ENCODE peak calls at places on chromosomes 7 and 10, in seven cellular contexts. H, E, R, C, Z, J and X are unnamed samples.

GRCh38 chr10:75396861-75397570 is 4.5 kb downstream of the ZNF503 start:
- DNase-seq in H (peak), E (no peak), R (peak), C (peak), Z (no peak), J (no peak), X (no peak)

GRCh38 chr7:29196191-29196590 is 1.6 kb downstream of the CHN2 start:
- DNase-seq in H (no peak), E (no peak), R (no peak), C (no peak), Z (no peak), J (no peak), X (no peak)

GRCh38 chr10:113735913-113736312 is 15.6 kb upstream of the PLEKHS1 start:
- DNase-seq in H (no peak), E (no peak), R (peak), C (peak), Z (no peak), J (no peak), X (peak)

GRCh38 chr10:27223964-27224363 is 16.6 kb downstream of the ACBD5 start:
- DNase-seq in H (peak), E (no peak), R (peak), C (peak), Z (no peak), J (no peak), X (peak)

GRCh38 chr7:124275411-124275810 is 242.5 kb upstream of the TMEM229A start:
- DNase-seq in H (no peak), E (no peak), R (no peak), C (no peak), Z (no peak), J (no peak), X (no peak)

GRCh38 chr10:26781797-26782196 is 79.0 kb downstream of the ABI1 start:
- DNase-seq in H (no peak), E (no peak), R (no peak), C (no peak), Z (no peak), J (no peak), X (peak)

GRCh38 chr7:127209886-127210285 is 42.9 kb downstream of the GRM8 start:
- DNase-seq in H (no peak), E (no peak), R (no peak), C (no peak), Z (no peak), J (no peak), X (no peak)

GRCh38 chr7:116386674-116387073 is 112.9 kb upstream of the CAV2 start:
- DNase-seq in H (no peak), E (no peak), R (no peak), C (no peak), Z (no peak), J (no peak), X (no peak)

GRCh38 chr10:24259365-24260125 is 50.6 kb downstream of the KIAA1217 start:
- DNase-seq in H (no peak), E (no peak), R (no peak), C (peak), Z (no peak), J (no peak), X (peak)

GRCh38 chr10:110356628-110357245 is 52.0 kb upstream of the SMNDC1 start:
- DNase-seq in H (no peak), E (no peak), R (no peak), C (peak), Z (peak), J (peak), X (peak)

GRCh38 chr10:5977471-5978370 is at the start of gene IL15RA:
- DNase-seq in H (peak), E (peak), R (peak), C (peak), Z (peak), J (no peak), X (peak)

GRCh38 chr7:123607423-123607975 is 5.9 kb downstream of the ASB15 start:
- DNase-seq in H (no peak), E (no peak), R (no peak), C (no peak), Z (no peak), J (no peak), X (no peak)

GRCh38 chr10:72626444-72626754 is 520 bp upstream of the MICU1 start:
- DNase-seq in H (no peak), E (no peak), R (no peak), C (no peak), Z (no peak), J (no peak), X (no peak)

GRCh38 chr10:74642901-74643585 is 183.4 kb upstream of the KAT6B start:
- DNase-seq in H (no peak), E (no peak), R (no peak), C (no peak), Z (no peak), J (no peak), X (no peak)

GRCh38 chr7:70668606-70669358 is 463.2 kb upstream of the GALNT17 start:
- DNase-seq in H (no peak), E (no peak), R (no peak), C (no peak), Z (no peak), J (no peak), X (no peak)

GRCh38 chr7:1301812-1302310 is 69.2 kb downstream of the UNCX start:
- DNase-seq in H (no peak), E (no peak), R (no peak), C (no peak), Z (no peak), J (no peak), X (no peak)

GRCh38 chr7:129530881-129531391 is 28.6 kb downstream of the SMKR1 start:
- DNase-seq in H (no peak), E (no peak), R (no peak), C (peak), Z (peak), J (no peak), X (peak)

GRCh38 chr10:104300736-104301292 is 31.8 kb downstream of the GSTO2 start:
- DNase-seq in H (peak), E (peak), R (no peak), C (peak), Z (no peak), J (peak), X (peak)

GRCh38 chr10:50421026-50421719 is 169.9 kb upstream of the ASAH2 start:
- DNase-seq in H (no peak), E (no peak), R (peak), C (peak), Z (no peak), J (no peak), X (peak)

GRCh38 chr10:86523348-86523747 is 1.8 kb upstream of the WAPL start:
- DNase-seq in H (no peak), E (no peak), R (no peak), C (no peak), Z (peak), J (no peak), X (peak)

GRCh38 chr10:2282194-2282593 is 544.9 kb upstream of the ADARB2 start:
- DNase-seq in H (no peak), E (no peak), R (no peak), C (no peak), Z (no peak), J (no peak), X (no peak)

GRCh38 chr10:126667568-126667967 is 2.9 kb downstream of the C10orf90 start:
- DNase-seq in H (no peak), E (no peak), R (no peak), C (no peak), Z (no peak), J (no peak), X (no peak)

GRCh38 chr7:150003304-150003810 is 129.6 kb downstream of the ATP6V0E2 start:
- DNase-seq in H (no peak), E (no peak), R (no peak), C (no peak), Z (no peak), J (no peak), X (no peak)

GRCh38 chr10:49082767-49083166 is 32.6 kb downstream of the VSTM4 start:
- DNase-seq in H (no peak), E (no peak), R (no peak), C (no peak), Z (no peak), J (no peak), X (no peak)

GRCh38 chr10:69362471-69362954 is 54.2 kb downstream of the TACR2 start:
- DNase-seq in H (no peak), E (no peak), R (no peak), C (peak), Z (no peak), J (no peak), X (peak)

GRCh38 chr7:37149019-37149814 is 299.4 kb downstream of the ELMO1 start:
- DNase-seq in H (no peak), E (no peak), R (no peak), C (peak), Z (no peak), J (no peak), X (no peak)

GRCh38 chr7:130356760-130357611 is 12.4 kb downstream of the CPA5 start:
- DNase-seq in H (peak), E (peak), R (no peak), C (peak), Z (peak), J (peak), X (peak)

GRCh38 chr10:64156131-64156530 is 634.9 kb downstream of the REEP3 start:
- DNase-seq in H (no peak), E (no peak), R (no peak), C (no peak), Z (no peak), J (no peak), X (no peak)

GRCh38 chr10:68330852-68331454 is 911 bp upstream of the HNRNPH3 start:
- DNase-seq in H (peak), E (peak), R (peak), C (peak), Z (no peak), J (no peak), X (no peak)

GRCh38 chr10:78774999-78775711 is 293.6 kb upstream of the ZMIZ1 start:
- DNase-seq in H (peak), E (no peak), R (no peak), C (peak), Z (no peak), J (peak), X (no peak)

GRCh38 chr10:17445400-17445998 is 8.9 kb downstream of the ST8SIA6 start:
- DNase-seq in H (no peak), E (no peak), R (no peak), C (no peak), Z (no peak), J (no peak), X (no peak)

GRCh38 chr7:39633563-39634550 is 10.5 kb downstream of the RALA start:
- DNase-seq in H (no peak), E (no peak), R (no peak), C (no peak), Z (no peak), J (no peak), X (no peak)

DNA sequence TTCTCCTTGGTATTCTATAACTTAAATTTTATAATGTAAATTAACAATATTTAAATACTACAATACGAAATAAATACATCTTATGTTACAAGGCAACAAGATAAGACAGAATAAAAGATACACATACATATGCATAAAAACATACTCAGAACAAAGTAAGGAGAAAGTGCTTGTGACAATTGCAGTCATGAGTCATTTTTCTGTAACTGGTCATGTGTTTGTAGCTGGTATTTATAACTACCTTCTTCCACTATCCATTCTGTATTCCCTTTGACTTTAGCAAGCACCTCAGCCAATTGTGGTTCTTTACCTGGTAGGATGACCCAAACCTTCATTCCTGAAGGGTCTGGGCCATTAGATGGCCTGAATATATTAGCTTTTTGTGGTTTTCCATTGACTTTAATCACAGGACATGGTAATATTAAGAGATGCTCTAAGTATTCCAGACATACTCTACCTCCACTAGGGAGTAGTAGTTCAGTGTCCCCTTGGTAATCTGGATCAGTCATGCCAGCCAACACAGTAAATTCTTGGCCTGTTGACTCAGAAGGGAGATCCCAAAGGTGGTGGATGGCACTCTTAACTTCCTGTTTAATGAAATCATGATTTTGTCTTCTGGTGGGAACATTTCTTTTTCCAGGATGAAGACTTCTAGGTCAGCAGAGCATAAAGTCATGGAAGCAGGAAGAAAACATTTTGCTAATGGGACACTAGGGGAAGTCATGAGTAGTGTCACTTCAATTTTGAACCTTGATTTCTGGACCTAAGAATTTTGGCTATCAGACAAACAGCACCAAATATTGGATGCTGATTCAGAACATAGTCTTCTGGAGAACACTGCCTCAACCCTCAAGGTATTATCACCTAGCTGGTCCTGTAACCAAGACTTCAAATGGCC is 733.7 kb upstream of the IGFBP3 start:
- DNase-seq in H (no peak), E (no peak), R (no peak), C (no peak), Z (no peak), J (no peak), X (no peak)
- TF ChIP-seq CTCF in H (no peak), E (no peak), R (no peak), C (no peak), Z (no peak), J (no peak), X (no peak)

GRCh38 chr7:100803398-100804161 is 23.7 kb downstream of the EPHB4 start:
- DNase-seq in H (peak), E (peak), R (peak), C (peak), Z (no peak), J (peak), X (peak)
- TF ChIP-seq CTCF in H (no peak), E (no peak), R (no peak), C (no peak), Z (no peak), J (no peak), X (no peak)

GRCh38 chr7:97801108-97801507 is 69.2 kb downstream of the TAC1 start:
- DNase-seq in H (no peak), E (no peak), R (no peak), C (no peak), Z (no peak), J (no peak), X (no peak)

GRCh38 chr7:97798036-97799019 is 66.4 kb downstream of the TAC1 start:
- DNase-seq in H (no peak), E (no peak), R (no peak), C (no peak), Z (no peak), J (no peak), X (no peak)
- TF ChIP-seq CTCF in H (no peak), E (no peak), R (no peak), C (no peak), Z (no peak), J (no peak), X (no peak)

DNA sequence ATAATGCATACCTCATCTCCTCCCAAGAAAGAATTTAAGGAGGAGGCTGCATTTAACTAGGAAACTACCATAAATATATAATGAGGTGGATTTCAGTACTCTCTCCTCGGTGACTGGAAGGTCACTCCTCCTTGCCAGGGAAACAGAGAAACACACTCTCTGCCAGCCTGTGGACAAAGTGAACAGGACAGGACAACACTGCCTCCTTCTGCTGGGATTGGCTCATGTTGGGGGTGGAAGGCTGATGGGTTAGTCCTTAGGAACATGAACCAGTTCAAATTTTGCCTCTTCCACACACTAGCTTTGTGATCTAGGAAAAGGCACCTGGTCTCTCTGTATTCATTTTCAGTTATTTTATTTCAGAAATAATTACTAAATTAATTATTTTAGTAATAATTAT is 50.6 kb upstream of the STEAP4 start:
- DNase-seq in H (no peak), E (no peak), R (no peak), C (peak), Z (no peak), J (no peak), X (peak)
- TF ChIP-seq CTCF in H (no peak), E (no peak), R (peak), C (peak), Z (peak), J (no peak), X (peak)

DNA sequence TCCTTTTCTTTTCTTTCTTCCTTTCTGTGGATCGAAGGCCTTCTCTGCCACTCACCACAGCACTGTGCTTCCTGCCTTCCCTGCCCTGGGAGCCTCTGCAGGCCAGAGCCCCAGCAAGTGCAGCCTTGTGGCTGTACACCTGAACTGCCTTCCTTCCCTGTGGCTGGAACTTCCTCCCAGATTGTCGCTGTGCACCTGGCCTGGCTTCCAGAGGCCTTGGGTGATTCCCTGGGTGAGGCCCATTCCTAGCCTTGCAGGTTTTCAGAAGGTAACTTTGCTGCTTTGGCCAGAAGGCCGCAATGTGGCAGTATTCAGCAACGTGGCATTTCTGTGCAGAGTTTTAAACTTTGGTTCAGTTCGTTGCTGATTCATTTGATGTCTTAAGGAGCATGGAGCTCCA is 50.1 kb upstream of the RASGEF1A start:
- DNase-seq in H (no peak), E (no peak), R (no peak), C (no peak), Z (no peak), J (no peak), X (no peak)
- TF ChIP-seq CTCF in H (no peak), E (no peak), R (peak), C (no peak), Z (no peak), J (no peak), X (no peak)

DNA sequence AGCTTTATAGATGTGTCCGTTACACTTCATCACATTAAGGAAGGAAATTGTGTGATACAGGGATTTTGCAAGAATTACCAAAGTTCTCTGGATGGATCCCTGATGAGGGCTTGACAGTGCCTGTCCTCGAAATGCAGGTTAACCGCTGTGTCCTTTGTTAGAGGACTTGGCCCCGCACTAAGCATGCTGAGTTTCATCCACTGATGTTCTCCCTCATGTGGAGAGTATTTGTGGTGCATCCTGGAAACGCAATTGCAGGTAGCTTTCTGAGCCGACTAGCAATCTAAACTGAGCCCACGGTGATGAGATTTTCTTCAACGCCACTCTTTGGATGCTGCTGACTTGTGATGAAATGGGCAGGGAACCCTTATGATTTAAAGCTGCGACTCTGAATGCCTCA is 71.9 kb upstream of the STK17A start:
- DNase-seq in H (no peak), E (no peak), R (peak), C (no peak), Z (no peak), J (no peak), X (no peak)
- TF ChIP-seq CTCF in H (no peak), E (no peak), R (peak), C (no peak), Z (peak), J (no peak), X (no peak)